ENCODE peak calls at places on chromosomes 5 and 9, in four cellular contexts. F, N, O and E are unnamed samples.

GRCh38 chr9:129458155-129458661 is 162.7 kb downstream of the C9orf50 start:
- DNase-seq in N (no peak), O (peak), F (no peak), E (no peak)

GRCh38 chr9:131441441-131441840 is 47.6 kb downstream of the PRRC2B start:
- DNase-seq in O (no peak), F (no peak), N (no peak), E (no peak)

GRCh38 chr5:54902817-54903473 is 82.4 kb downstream of the ESM1 start:
- DNase-seq in N (no peak), F (no peak), O (peak), E (no peak)

GRCh38 chr9:13598738-13599137 is 319.2 kb upstream of the MPDZ start:
- DNase-seq in O (no peak), N (no peak), F (no peak), E (no peak)

GRCh38 chr5:169218176-169218575 is 82.8 kb downstream of the SLIT3 start:
- DNase-seq in N (no peak), F (no peak), O (no peak), E (no peak)

GRCh38 chr5:135225856-135226560 is 173.0 kb downstream of the MACROH2A1 start:
- DNase-seq in F (no peak), N (no peak), O (no peak), E (peak)

GRCh38 chr5:8399471-8399870 is 530.5 kb downstream of the MTRR start:
- DNase-seq in N (no peak), O (no peak), F (no peak), E (no peak)

GRCh38 chr5:5031665-5032064 is 108.5 kb upstream of the ADAMTS16 start:
- DNase-seq in F (no peak), N (no peak), O (no peak), E (no peak)

GRCh38 chr5:170251462-170251861 is 18.7 kb downstream of the C5orf58 start:
- DNase-seq in F (no peak), O (no peak), N (no peak), E (no peak)

GRCh38 chr9:8486095-8486494 is 686.5 kb upstream of the DMAC1 start:
- DNase-seq in N (peak), F (no peak), O (peak), E (peak)

GRCh38 chr5:94558028-94558427 is 60.4 kb downstream of the KIAA0825 start:
- DNase-seq in N (no peak), F (no peak), O (no peak), E (no peak)

GRCh38 chr5:58462623-58463230 is 2.8 kb upstream of the PLK2 start:
- DNase-seq in N (peak), O (peak), F (no peak), E (peak)

GRCh38 chr9:25681270-25681669 is 3.0 kb upstream of the TUSC1 start:
- DNase-seq in O (no peak), F (no peak), N (no peak), E (no peak)

GRCh38 chr5:98978528-98978927 is 49.7 kb upstream of the CHD1 start:
- DNase-seq in F (no peak), N (no peak), O (no peak), E (no peak)

GRCh38 chr9:127177682-127178265 is 55.3 kb upstream of the ANGPTL2 start:
- DNase-seq in N (no peak), O (peak), F (no peak), E (peak)

GRCh38 chr5:98432378-98432777 is 341.1 kb upstream of the RGMB start:
- DNase-seq in N (no peak), O (no peak), F (no peak), E (no peak)

GRCh38 chr5:148682283-148683026 is 28.1 kb upstream of the HTR4 start:
- DNase-seq in O (peak), F (no peak), N (no peak), E (no peak)

GRCh38 chr9:129359162-129359811 is 181.2 kb upstream of the IER5L start:
- DNase-seq in F (no peak), N (no peak), O (no peak), E (no peak)

GRCh38 chr9:108205276-108205675 is 650.5 kb downstream of the ACTL7B start:
- DNase-seq in O (no peak), F (no peak), N (no peak), E (no peak)

GRCh38 chr5:53782620-53783019 is 222.2 kb downstream of the NDUFS4 start:
- DNase-seq in N (no peak), O (no peak), F (no peak), E (peak)

GRCh38 chr9:38172601-38173000 is 103.6 kb upstream of the SHB start:
- DNase-seq in F (no peak), O (no peak), N (no peak), E (peak)

GRCh38 chr5:59124983-59125960 is 542.4 kb downstream of the RAB3C start:
- DNase-seq in N (peak), F (no peak), O (no peak), E (no peak)

GRCh38 chr5:5650949-5651348 is 228.5 kb downstream of the ICE1 start:
- DNase-seq in O (no peak), N (no peak), F (no peak), E (no peak)

GRCh38 chr5:39340486-39340885 is 23.8 kb downstream of the C9 start:
- DNase-seq in N (no peak), F (no peak), O (no peak), E (no peak)

GRCh38 chr9:86774101-86774500 is 173.2 kb downstream of the GAS1 start:
- DNase-seq in O (no peak), N (no peak), F (no peak), E (no peak)

GRCh38 chr5:36944607-36945225 is 68.1 kb downstream of the NIPBL start:
- DNase-seq in N (peak), O (no peak), F (no peak), E (peak)

GRCh38 chr5:15601853-15602252 is 101.9 kb downstream of the FBXL7 start:
- DNase-seq in N (no peak), F (no peak), O (no peak), E (no peak)

GRCh38 chr9:100724932-100725331 is 147.1 kb downstream of the CAVIN4 start:
- DNase-seq in O (no peak), N (no peak), F (no peak), E (no peak)

GRCh38 chr5:91206734-91207133 is 176.4 kb downstream of the ARRDC3 start:
- DNase-seq in F (no peak), N (no peak), O (no peak), E (no peak)

GRCh38 chr9:16729656-16730055 is 140.8 kb downstream of the BNC2 start:
- DNase-seq in O (no peak), F (no peak), N (peak), E (no peak)

GRCh38 chr9:34246453-34246852 is 67.6 kb downstream of the UBAP1 start:
- DNase-seq in N (no peak), F (no peak), O (no peak), E (no peak)

GRCh38 chr5:13659391-13659790 is 285.1 kb downstream of the DNAH5 start:
- DNase-seq in N (no peak), O (no peak), F (no peak), E (no peak)

GRCh38 chr5:117455236-117456233 is 880.9 kb upstream of the SEMA6A start:
- DNase-seq in O (peak), N (peak), F (no peak), E (peak)

GRCh38 chr9:103867886-103868285 is 226.2 kb upstream of the SMC2 start:
- DNase-seq in N (no peak), O (no peak), F (no peak), E (no peak)

GRCh38 chr9:136043386-136044054 is 51.6 kb downstream of the NACC2 start:
- DNase-seq in N (no peak), O (no peak), F (no peak), E (no peak)

DNA sequence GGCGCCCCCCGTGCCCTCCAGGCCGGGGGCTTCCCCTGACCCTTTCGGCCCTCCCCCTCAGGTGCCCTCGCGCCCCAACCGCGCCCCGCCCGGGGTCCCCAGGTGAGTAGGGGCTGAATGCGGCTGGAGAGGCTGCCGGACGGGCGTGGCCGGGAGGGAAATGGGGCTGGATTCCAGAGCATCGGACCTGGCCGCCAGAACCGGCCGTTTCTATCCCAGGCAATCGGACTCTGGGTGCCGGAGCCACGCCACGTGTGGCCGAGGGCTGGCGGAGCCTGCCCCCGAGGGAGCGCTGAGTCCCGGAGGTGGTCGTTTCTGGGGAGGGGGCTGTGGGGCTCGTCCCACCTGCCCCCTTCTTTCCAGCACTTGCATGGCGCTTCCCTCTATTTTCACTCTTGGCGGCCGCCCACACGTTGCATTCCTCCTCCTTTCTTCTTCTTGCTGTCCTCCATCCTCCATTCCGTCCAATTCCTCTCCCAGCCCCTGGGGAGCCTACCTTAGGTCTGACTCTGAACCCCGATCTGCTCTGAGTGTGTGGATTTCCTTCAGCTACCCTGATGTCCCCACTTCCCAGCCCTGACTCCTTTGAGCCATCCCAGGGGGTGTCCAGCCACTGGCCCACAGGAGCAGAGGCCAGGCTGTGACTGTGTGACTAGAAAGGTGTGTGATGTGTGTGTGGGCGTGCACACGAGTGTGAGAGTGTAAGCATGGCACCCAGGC is 24.8 kb downstream of the GOLGA2 start:
- DNase-seq in N (no peak), O (no peak), F (no peak), E (no peak)
- H3K4me3 ChIP-seq in N (peak), O (no peak), F (peak), E (no peak)

GRCh38 chr5:138542956-138543729 is at the start of gene ETF1:
- DNase-seq in F (peak), O (peak), N (peak), E (peak)
- H3K4me3 ChIP-seq in F (peak), O (peak), N (peak), E (peak)

GRCh38 chr5:138755084-138755748 is 2.0 kb downstream of the CTNNA1 start:
- DNase-seq in N (no peak), F (no peak), O (no peak), E (no peak)
- H3K4me3 ChIP-seq in N (no peak), F (peak), O (no peak), E (no peak)

GRCh38 chr9:82513976-82514735 is 525.6 kb downstream of the SPATA31D1 start:
- DNase-seq in O (no peak), F (no peak), N (no peak), E (no peak)

GRCh38 chr9:82511626-82512025 is 523.1 kb downstream of the SPATA31D1 start:
- DNase-seq in N (no peak), F (no peak), O (no peak), E (no peak)

GRCh38 chr9:82512724-82513123 is 524.2 kb downstream of the SPATA31D1 start:
- DNase-seq in O (no peak), F (no peak), N (no peak), E (no peak)

GRCh38 chr9:82513242-82513750 is 524.7 kb downstream of the SPATA31D1 start:
- DNase-seq in O (no peak), F (no peak), N (no peak), E (no peak)
- H3K4me3 ChIP-seq in O (no peak), F (no peak), N (no peak), E (no peak)